ENCODE peak calls at places on chromosomes 7 and 10, in nine cellular contexts. G is stomach, H is A549, Q is cardiac muscle cell, F is ascending aorta, R is astrocyte of the spinal cord, X is astrocyte, V is cardiac fibroblast, Y is neural crest cell. A is an unnamed sample.

GRCh38 chr10:110680473-110681020 is 36.4 kb downstream of the RBM20 start:
- DNase-seq in X (no peak), G (no peak), Q (no peak), H (no peak), V (no peak), R (no peak), Y (no peak), F (no peak), A (no peak)

GRCh38 chr7:2461268-2462026 is 14.8 kb downstream of the GRIFIN start:
- DNase-seq in V (no peak), X (no peak), F (no peak), G (no peak), H (no peak), R (no peak), Y (no peak), Q (no peak), A (no peak)

GRCh38 chr10:6647811-6648526 is 67.9 kb upstream of the PRKCQ start:
- DNase-seq in G (peak; percentile 54), H (peak; percentile 52), F (no peak), Y (peak; percentile 61), Q (peak; percentile 12), X (peak; percentile 3), R (no peak), V (no peak), A (no peak)

GRCh38 chr7:50342616-50343114 is 38.1 kb downstream of the IKZF1 start:
- DNase-seq in F (no peak), G (no peak), R (peak; percentile 45), V (no peak), Y (no peak), Q (peak; percentile 2), H (no peak), X (no peak), A (no peak)

GRCh38 chr7:155867734-155868400 is 55.6 kb upstream of the SHH start:
- DNase-seq in Y (no peak), V (no peak), Q (no peak), H (no peak), X (no peak), G (peak; percentile 31), F (peak; percentile 54), R (no peak), A (no peak)

GRCh38 chr7:94912085-94912484 is 4.7 kb downstream of the PPP1R9A start:
- DNase-seq in V (no peak), G (no peak), Q (no peak), Y (no peak), R (no peak), X (no peak), F (no peak), H (no peak), A (no peak)

GRCh38 chr10:11699546-11700097 is 42.6 kb upstream of the ECHDC3 start:
- DNase-seq in Q (no peak), Y (no peak), V (no peak), R (no peak), G (no peak), H (no peak), F (no peak), X (no peak), A (no peak)

GRCh38 chr7:115227473-115228235 is 305.8 kb downstream of the MDFIC start:
- DNase-seq in V (no peak), H (no peak), R (no peak), F (no peak), Y (no peak), Q (no peak), G (no peak), X (no peak), A (no peak)

GRCh38 chr7:138768251-138768650 is 29.5 kb upstream of the TMEM213 start:
- DNase-seq in G (no peak), Y (no peak), Q (no peak), R (no peak), H (no peak), X (no peak), V (no peak), F (no peak), A (no peak)

DNA sequence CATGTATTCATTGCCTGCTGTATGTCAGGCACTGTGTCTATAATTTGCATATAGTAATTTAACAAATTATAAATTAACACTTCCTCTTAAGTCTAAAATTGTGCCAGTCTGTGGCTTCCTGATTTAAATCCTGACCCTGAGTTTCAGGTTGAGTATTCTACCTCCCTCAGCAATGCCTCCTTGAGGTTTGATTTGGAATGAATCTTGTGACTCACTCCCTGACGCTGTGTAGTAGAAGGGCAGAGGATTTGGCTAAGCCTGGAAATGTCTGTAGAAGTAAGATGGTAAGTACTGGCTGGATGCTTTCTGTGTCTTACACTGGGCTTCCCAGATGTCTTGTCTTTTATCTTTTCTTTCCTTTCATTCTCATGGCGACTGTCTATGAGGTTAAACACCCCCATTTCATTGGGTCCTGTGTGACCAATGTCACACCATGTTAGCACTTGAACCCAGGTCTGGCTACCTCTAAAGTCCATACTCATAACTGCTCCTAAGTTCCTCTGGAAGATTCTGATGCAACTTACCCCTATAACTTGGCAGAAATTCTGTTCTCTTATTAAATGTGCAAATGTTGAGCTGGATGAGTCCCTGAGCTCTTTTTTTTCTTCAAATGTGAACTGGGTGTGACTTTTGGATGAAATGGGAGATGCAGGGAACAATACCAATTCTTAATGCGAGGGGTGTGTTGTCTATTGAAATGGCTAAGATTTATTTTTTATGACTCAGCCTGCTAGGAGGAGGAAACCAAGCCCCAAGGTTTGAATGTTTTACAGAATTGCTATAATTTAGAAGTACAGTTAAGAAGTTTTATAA is 48.5 kb downstream of the PLCE1 start:
- DNase-seq in H (peak; percentile 87), G (no peak), V (peak; percentile 74), Y (no peak), Q (peak; percentile 76), X (peak; percentile 81), R (peak; percentile 89), F (no peak), A (no peak)
- TF ChIP-seq CTCF in H (peak; percentile 51), G (no peak), V (peak; percentile 49), Y (no peak), Q (peak; percentile 32), X (peak; percentile 32), R (peak; percentile 27), F (no peak), A (no peak)

DNA sequence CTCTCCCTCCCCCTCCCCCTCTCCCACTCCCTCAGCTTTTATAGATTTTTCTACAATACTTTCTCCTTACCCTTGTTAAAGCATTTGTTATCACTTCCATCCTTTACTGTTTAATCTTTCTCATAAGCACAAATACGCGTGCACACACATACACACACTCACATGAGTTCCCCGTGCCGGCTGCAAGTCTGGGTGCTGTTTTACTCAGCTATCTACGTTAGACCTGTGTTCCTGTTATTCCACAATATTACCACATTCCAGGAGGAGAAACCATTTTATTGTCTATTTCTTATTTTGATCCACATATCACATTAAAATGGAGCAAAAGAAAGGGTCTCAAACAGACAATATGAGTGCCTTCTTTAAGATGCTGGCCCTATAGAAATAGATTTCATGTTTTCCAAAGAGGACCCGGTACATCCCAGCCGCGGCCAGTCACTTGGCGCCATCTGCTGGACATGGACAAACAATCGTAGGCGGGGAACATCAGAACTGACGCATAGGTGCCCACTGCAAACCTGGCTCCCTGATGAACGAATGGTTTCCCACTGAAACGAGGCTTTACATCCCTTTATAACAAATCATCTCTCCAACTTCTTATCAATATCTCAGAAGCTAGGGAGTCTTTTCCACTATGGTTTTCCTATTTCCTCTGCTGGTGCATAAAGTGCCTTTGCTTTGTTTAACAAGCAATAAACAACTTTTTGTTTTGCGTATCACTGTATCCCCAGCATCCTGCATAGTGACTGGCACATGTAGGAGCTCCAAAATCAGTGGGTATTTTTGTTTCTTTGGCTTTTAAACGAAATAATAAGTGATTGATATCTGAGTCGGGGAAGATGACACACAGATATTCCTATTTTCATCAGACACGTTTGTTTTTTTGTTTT is 25.2 kb upstream of the OPTN start:
- DNase-seq in Y (peak; percentile 83), H (peak; percentile 76), G (peak; percentile 68), R (peak; percentile 74), F (peak; percentile 76), X (peak; percentile 34), V (peak; percentile 70), Q (peak; percentile 71), A (peak; percentile 49)
- TF ChIP-seq CTCF in Y (peak; percentile 94), H (peak; percentile 91), G (peak; percentile 62), R (peak; percentile 87), F (peak; percentile 62), X (peak; percentile 87), V (peak; percentile 88), Q (peak; percentile 89), A (no peak)

DNA sequence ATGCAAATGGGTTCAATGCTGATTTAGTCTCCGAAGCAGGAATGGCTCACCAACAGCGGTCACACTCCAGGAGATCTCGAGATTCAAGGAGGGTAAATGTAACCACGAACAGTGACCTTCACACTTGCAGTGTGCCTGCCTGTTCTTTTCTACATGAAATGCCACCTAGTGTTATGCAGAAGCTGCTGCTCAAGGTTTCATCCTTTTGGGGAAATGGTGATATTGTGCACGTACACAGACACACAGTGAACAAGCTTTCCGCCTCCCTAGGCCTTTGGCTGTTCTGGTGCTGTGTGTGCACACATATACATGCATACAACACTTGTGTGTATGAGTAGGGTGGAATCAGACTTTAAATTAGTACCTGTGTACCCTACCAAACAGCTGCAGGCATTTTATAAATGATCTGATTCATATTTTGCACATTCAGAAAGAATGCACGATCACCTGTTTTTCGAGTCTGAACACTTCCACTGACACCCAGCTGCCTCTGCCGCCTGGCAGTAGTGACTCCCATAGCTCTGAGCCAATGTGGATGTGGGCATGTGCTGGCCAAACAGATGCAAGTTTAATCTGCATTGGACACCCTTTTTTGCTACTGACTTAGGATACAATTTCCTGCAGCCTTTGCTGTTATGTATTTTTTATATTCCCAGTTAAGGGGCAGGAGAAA is 100.5 kb downstream of the TACC2 start:
- DNase-seq in V (no peak), F (peak; percentile 11), Q (no peak), G (no peak), H (peak; percentile 34), R (no peak), X (no peak), Y (no peak), A (no peak)
- TF ChIP-seq CTCF in V (no peak), F (no peak), Q (no peak), G (no peak), H (no peak), R (no peak), X (no peak), Y (no peak), A (no peak)

GRCh38 chr10:127715249-127715648 is 21.7 kb upstream of the FOXI2 start:
- DNase-seq in F (no peak), Y (no peak), G (no peak), H (no peak), X (no peak), Q (no peak), V (no peak), R (no peak), A (no peak)

GRCh38 chr10:127720142-127720541 is 16.8 kb upstream of the FOXI2 start:
- DNase-seq in R (no peak), X (no peak), H (no peak), V (no peak), F (no peak), G (no peak), Q (no peak), Y (no peak), A (no peak)

GRCh38 chr10:127720903-127721302 is 16.1 kb upstream of the FOXI2 start:
- DNase-seq in V (no peak), G (no peak), F (no peak), R (no peak), H (no peak), X (no peak), Y (no peak), Q (no peak), A (no peak)

DNA sequence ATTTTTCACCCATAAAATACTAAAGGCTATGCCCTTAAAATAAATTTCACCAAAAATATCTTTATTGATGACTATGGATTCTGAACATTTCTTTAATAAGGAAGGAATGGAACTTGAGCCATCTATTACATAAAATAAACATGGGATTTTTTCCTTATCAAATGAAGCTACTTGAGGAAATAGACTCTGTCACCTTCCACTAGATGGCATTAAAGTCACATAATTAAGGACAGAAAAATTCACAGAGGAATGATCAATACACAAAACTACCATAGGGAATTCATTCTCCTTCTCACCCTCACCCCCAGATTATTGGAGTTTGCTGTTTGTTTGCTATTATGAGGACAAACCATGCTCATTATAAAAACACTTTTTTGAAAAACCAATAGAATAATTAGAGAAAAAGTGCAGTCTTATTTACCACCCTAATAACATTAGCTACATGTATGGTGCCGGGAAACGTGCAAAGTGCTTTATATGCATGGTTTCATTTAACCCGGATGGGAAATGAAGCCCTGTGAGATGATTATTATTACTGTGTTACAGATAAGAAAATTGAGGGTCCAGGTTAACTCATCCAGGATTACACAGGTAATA is 21.1 kb upstream of the FOXI2 start:
- DNase-seq in R (peak; percentile 8), Q (peak; percentile 27), H (peak; percentile 28), F (no peak), V (peak; percentile 16), X (peak; percentile 9), G (no peak), Y (no peak), A (no peak)
- TF ChIP-seq CTCF in R (peak; percentile 4), Q (no peak), H (peak; percentile 62), F (no peak), V (no peak), X (peak; percentile 22), G (no peak), Y (peak; percentile 78), A (no peak)

A was measured in omental fat pad.